ENCODE peak calls at places on chromosomes 6 and 20, in nine cellular contexts. W is upper lobe of left lung, L is adrenal gland, E is NB4, K is IMR-90, F is GM12892, J is endothelial cell of umbilical vein, G is spleen, A is heart left ventricle. T is an unnamed sample.
A peak's percentile ranks its signal among the peaks of the same experiment; 100 is the strongest.

GRCh38 chr6:150084426-150084825 is 15.5 kb upstream of the ULBP3 start:
- DNase-seq in W (no peak), L (no peak), E (no peak), K (no peak), F (no peak), J (no peak), G (no peak), A (no peak), T (no peak)

GRCh38 chr20:6920991-6921613 is 153.6 kb downstream of the BMP2 start:
- DNase-seq in W (no peak), L (no peak), E (no peak), K (no peak), F (no peak), J (no peak), G (no peak), A (no peak), T (no peak)

GRCh38 chr20:23145281-23145700 is 59.2 kb upstream of the CD93 start:
- DNase-seq in W (no peak), L (no peak), E (no peak), K (peak; percentile 56), F (no peak), J (peak; percentile 97), G (no peak), A (no peak), T (peak; percentile 71)

GRCh38 chr6:155227076-155227475 is 36.7 kb upstream of the CLDN20 start:
- DNase-seq in W (no peak), L (no peak), E (no peak), K (no peak), F (no peak), J (no peak), G (no peak), A (no peak), T (no peak)

GRCh38 chr6:53397283-53397682 is 48.5 kb upstream of the ELOVL5 start:
- DNase-seq in W (no peak), L (no peak), E (no peak), K (no peak), F (no peak), J (no peak), G (no peak), A (no peak), T (no peak)

GRCh38 chr6:13319891-13320564 is 8.3 kb downstream of the TBC1D7 start:
- DNase-seq in W (no peak), L (no peak), E (no peak), K (no peak), F (no peak), J (no peak), G (no peak), A (no peak), T (no peak)

GRCh38 chr20:63025534-63026331 is 19.0 kb upstream of the BHLHE23 start:
- DNase-seq in W (peak; percentile 78), L (no peak), E (peak; percentile 69), K (peak; percentile 7), F (no peak), J (no peak), G (peak; percentile 74), A (no peak), T (no peak)

GRCh38 chr6:106520711-106521367 is 108.5 kb downstream of the RTN4IP1 start:
- DNase-seq in W (no peak), L (no peak), E (peak; percentile 88), K (no peak), F (no peak), J (no peak), G (peak; percentile 91), A (no peak), T (no peak)

GRCh38 chr6:75892384-75892783 is 143.3 kb downstream of the MYO6 start:
- DNase-seq in W (peak; percentile 47), L (no peak), E (no peak), K (no peak), F (no peak), J (no peak), G (no peak), A (no peak), T (no peak)

GRCh38 chr6:166360243-166361079 is 18.1 kb upstream of the SFT2D1 start:
- DNase-seq in W (no peak), L (no peak), E (peak; percentile 82), K (peak; percentile 39), F (no peak), J (no peak), G (no peak), A (no peak), T (no peak)

GRCh38 chr6:39814236-39814635 is 22.1 kb downstream of the DAAM2 start:
- DNase-seq in W (no peak), L (no peak), E (no peak), K (no peak), F (no peak), J (no peak), G (no peak), A (no peak), T (no peak)

GRCh38 chr6:11206576-11206975 is 25.9 kb downstream of the NEDD9 start:
- DNase-seq in W (no peak), L (no peak), E (peak; percentile 36), K (no peak), F (no peak), J (no peak), G (no peak), A (no peak), T (no peak)

GRCh38 chr6:11202513-11203305 is 29.8 kb downstream of the NEDD9 start:
- DNase-seq in W (no peak), L (no peak), E (no peak), K (peak; percentile 41), F (no peak), J (peak; percentile 76), G (no peak), A (no peak), T (no peak)

GRCh38 chr6:11203306-11204009 is 29.0 kb downstream of the NEDD9 start:
- DNase-seq in W (no peak), L (no peak), E (no peak), K (no peak), F (no peak), J (no peak), G (no peak), A (no peak), T (no peak)

GRCh38 chr6:11205721-11206120 is 26.7 kb downstream of the NEDD9 start:
- DNase-seq in W (no peak), L (no peak), E (no peak), K (no peak), F (no peak), J (no peak), G (no peak), A (no peak), T (no peak)

GRCh38 chr6:11204987-11205386 is 27.5 kb downstream of the NEDD9 start:
- DNase-seq in W (no peak), L (no peak), E (no peak), K (no peak), F (no peak), J (no peak), G (no peak), A (no peak), T (no peak)
- TF ChIP-seq POLR2A in W (no peak), L (no peak), E (no peak), K (no peak), F (no peak), J (no peak), G (no peak), A (no peak), T (no peak)

GRCh38 chr6:14867807-14868206 is 378.1 kb upstream of the JARID2 start:
- DNase-seq in W (no peak), L (no peak), E (no peak), K (no peak), F (no peak), J (no peak), G (no peak), A (no peak), T (no peak)

GRCh38 chr6:14861491-14861943 is 384.4 kb upstream of the JARID2 start:
- DNase-seq in W (no peak), L (no peak), E (peak; percentile 90), K (no peak), F (no peak), J (no peak), G (no peak), A (no peak), T (no peak)

GRCh38 chr6:14865609-14866100 is 380.2 kb upstream of the JARID2 start:
- DNase-seq in W (no peak), L (no peak), E (peak; percentile 95), K (peak; percentile 49), F (no peak), J (no peak), G (no peak), A (no peak), T (no peak)

GRCh38 chr6:14862845-14863244 is 383.0 kb upstream of the JARID2 start:
- DNase-seq in W (no peak), L (no peak), E (no peak), K (no peak), F (no peak), J (no peak), G (no peak), A (no peak), T (no peak)

GRCh38 chr6:14863896-14864850 is 381.7 kb upstream of the JARID2 start:
- DNase-seq in W (no peak), L (no peak), E (peak; percentile 44), K (no peak), F (no peak), J (no peak), G (no peak), A (no peak), T (no peak)
- TF ChIP-seq POLR2A in W (no peak), L (no peak), E (no peak), K (no peak), F (no peak), J (no peak), G (no peak), A (no peak), T (no peak)

DNA sequence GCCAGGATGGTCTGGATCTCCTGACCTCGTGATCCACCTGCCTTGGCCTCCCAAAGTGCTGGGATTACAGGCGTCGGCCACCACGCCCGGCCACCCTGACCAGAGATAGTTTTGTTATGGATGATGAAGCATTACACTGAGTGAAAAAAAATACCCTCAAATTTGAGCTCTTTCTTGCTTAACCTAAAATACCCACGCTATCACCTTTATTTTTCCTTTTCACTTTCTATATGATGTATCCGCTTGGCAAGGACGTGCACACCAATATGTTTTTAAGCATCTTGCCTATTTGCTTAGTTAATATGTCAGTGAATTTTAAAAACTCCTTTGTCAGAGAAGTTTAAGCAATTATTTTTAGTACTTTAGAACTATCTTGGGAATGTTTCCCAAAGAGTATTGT is 150.4 kb downstream of the INSM1 start:
- DNase-seq in W (peak; percentile 24), L (no peak), E (no peak), K (no peak), F (no peak), J (no peak), G (no peak), A (no peak), T (no peak)
- TF ChIP-seq POLR2A in W (no peak), L (no peak), E (no peak), K (no peak), F (no peak), J (no peak), G (no peak), A (no peak), T (no peak)

DNA sequence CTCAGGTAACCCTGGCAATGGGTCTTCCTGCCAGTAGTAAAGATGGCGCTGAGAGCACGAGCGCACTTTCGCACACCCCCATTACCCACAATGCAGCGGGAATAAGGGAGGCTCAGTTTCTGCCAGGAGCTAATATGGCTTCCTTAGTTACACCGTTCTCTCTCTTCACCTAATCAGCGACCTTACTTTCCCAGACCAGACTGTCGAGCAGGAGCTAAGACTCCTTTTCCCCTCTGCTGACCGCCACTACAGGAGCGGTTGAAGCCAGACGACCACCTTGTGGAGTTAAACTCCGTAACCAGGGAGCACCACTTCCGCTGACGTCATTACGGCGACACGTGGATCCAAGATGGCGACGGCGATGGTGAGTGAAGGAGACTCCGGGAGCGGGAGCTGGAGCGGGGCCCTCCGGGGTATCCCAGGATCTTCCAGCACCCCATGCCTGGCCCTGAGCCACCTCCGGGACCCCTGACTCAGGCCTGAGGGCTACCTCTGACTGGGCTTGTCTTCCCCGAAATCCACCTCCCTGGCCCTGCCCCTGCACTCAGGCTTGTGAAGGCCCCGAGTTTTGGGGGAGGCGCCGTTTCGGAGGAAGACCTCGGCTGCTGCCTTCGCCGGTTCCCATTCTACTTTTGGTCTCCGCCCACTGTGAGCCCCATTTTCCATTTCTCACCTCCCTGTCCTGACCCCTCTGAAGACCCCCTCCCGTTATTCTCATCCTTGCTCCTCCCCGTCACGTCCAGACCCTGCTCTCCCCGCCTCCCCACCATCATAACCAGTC is at the start of gene TM9SF4:
- DNase-seq in W (peak; percentile 86), L (peak; percentile 91), E (peak; percentile 96), K (peak; percentile 94), F (peak; percentile 69), J (peak; percentile 94), G (peak; percentile 95), A (peak; percentile 93), T (peak; percentile 64)
- TF ChIP-seq POLR2A in W (peak; percentile 83), L (peak; percentile 51), E (peak; percentile 86), K (peak; percentile 95), F (peak; percentile 95), J (peak; percentile 86), G (no peak), A (no peak), T (peak; percentile 75)